ENCODE peak calls at places on chromosomes 1 and 21, in six cellular contexts. M is fibroblast of mammary gland, Y is DMS79 treated with DMSO at 0.1 percent for 48 hours, E is EH, K is fibroblast of gingiva, X is fibroblast of lung. J is an unnamed sample.

GRCh38 chr1:18719786-18720436 is 89.3 kb downstream of the PAX7 start:
- DNase-seq in M (no peak), Y (no peak), E (peak), K (no peak), X (no peak), J (no peak)

GRCh38 chr1:25821630-25822091 is 1.9 kb downstream of the MTFR1L start:
- DNase-seq in M (peak), Y (no peak), E (peak), K (peak), X (peak), J (no peak)

GRCh38 chr1:53545663-53546408 is 86.6 kb downstream of the DMRTB1 start:
- DNase-seq in M (peak), Y (no peak), E (peak), K (peak), X (no peak), J (peak)

GRCh38 chr1:107682467-107682866 is 282.5 kb downstream of the VAV3 start:
- DNase-seq in M (no peak), Y (no peak), E (no peak), K (no peak), X (no peak), J (no peak)

GRCh38 chr21:46039891-46040660 is 57.8 kb upstream of the COL6A2 start:
- DNase-seq in M (no peak), Y (no peak), E (no peak), K (no peak), X (no peak), J (no peak)

GRCh38 chr1:13623021-13623637 is 39.5 kb downstream of the PDPN start:
- DNase-seq in M (peak), Y (no peak), E (no peak), K (no peak), X (no peak), J (no peak)

GRCh38 chr1:51316113-51316763 is 14.1 kb downstream of the TTC39A start:
- DNase-seq in M (no peak), Y (peak), E (no peak), K (no peak), X (no peak), J (no peak)

GRCh38 chr1:35600593-35600992 is 27.5 kb downstream of the TFAP2E start:
- DNase-seq in M (no peak), Y (no peak), E (no peak), K (no peak), X (no peak), J (no peak)

GRCh38 chr1:42340093-42340492 is 5.1 kb upstream of the FOXJ3 start:
- DNase-seq in M (peak), Y (peak), E (peak), K (no peak), X (no peak), J (no peak)

GRCh38 chr1:113931456-113931855 is 2.3 kb downstream of the HIPK1 start:
- DNase-seq in M (peak), Y (no peak), E (peak), K (peak), X (peak), J (no peak)

GRCh38 chr1:99943238-99943794 is 26.5 kb upstream of the SLC35A3 start:
- DNase-seq in M (peak), Y (peak), E (peak), K (peak), X (peak), J (no peak)

GRCh38 chr1:86069757-86070145 is 86.8 kb downstream of the COL24A1 start:
- DNase-seq in M (peak), Y (no peak), E (peak), K (peak), X (peak), J (no peak)

GRCh38 chr1:81834268-81834667 is 33.5 kb downstream of the ADGRL2 start:
- DNase-seq in M (no peak), Y (no peak), E (peak), K (peak), X (peak), J (no peak)

GRCh38 chr1:116433283-116434257 is 60.5 kb downstream of the ATP1A1 start:
- DNase-seq in M (peak), Y (peak), E (peak), K (peak), X (peak), J (peak)

GRCh38 chr1:200670215-200671118 is 760 bp upstream of the DDX59 start:
- DNase-seq in M (peak), Y (peak), E (no peak), K (no peak), X (peak), J (no peak)

GRCh38 chr1:42806171-42806570 is 10.8 kb upstream of the ERMAP start:
- DNase-seq in M (no peak), Y (no peak), E (peak), K (no peak), X (no peak), J (no peak)

GRCh38 chr1:39574646-39575045 is 1.9 kb downstream of the PABPC4 start:
- DNase-seq in M (peak), Y (no peak), E (peak), K (peak), X (peak), J (no peak)

GRCh38 chr1:93907718-93908117 is 1.5 kb downstream of the GCLM start:
- DNase-seq in M (peak), Y (peak), E (peak), K (peak), X (peak), J (peak)

GRCh38 chr1:158972841-158973240 is 36.9 kb upstream of the IFI16 start:
- DNase-seq in M (peak), Y (no peak), E (no peak), K (no peak), X (peak), J (no peak)

GRCh38 chr21:44708213-44708865 is 3.0 kb downstream of the TSPEAR start:
- DNase-seq in M (no peak), Y (peak), E (no peak), K (no peak), X (no peak), J (no peak)

GRCh38 chr1:42319871-42320484 is 15.1 kb downstream of the FOXJ3 start:
- DNase-seq in M (no peak), Y (no peak), E (no peak), K (no peak), X (no peak), J (no peak)

GRCh38 chr1:87093286-87093685 is 178.9 kb downstream of the HS2ST1 start:
- DNase-seq in M (no peak), Y (no peak), E (peak), K (no peak), X (no peak), J (no peak)

GRCh38 chr1:78408192-78408591 is 82.6 kb upstream of the PTGFR start:
- DNase-seq in M (peak), Y (no peak), E (peak), K (peak), X (no peak), J (no peak)

GRCh38 chr1:77762072-77762476 is 2.4 kb upstream of the USP33 start:
- DNase-seq in M (peak), Y (no peak), E (peak), K (peak), X (peak), J (no peak)

GRCh38 chr1:149916193-149916926 is 1.3 kb downstream of the SV2A start:
- DNase-seq in M (no peak), Y (no peak), E (peak), K (no peak), X (no peak), J (no peak)